ENCODE peak calls at places on chromosomes 16 and 17, in five cellular contexts. T is neural progenitor cell, Q is astrocyte, H is osteoblast, P is cardiac fibroblast. W is an unnamed sample.

GRCh38 chr17:5815396-5815795 is 231.1 kb upstream of the NLRP1 start:
- DNase-seq in T (no peak), P (no peak), H (no peak), Q (no peak), W (no peak)

GRCh38 chr17:1188812-1189211 is 9.0 kb upstream of the ABR start:
- DNase-seq in H (peak), Q (peak), P (peak), T (no peak), W (peak)

GRCh38 chr16:84827131-84827574 is 7.4 kb downstream of the CRISPLD2 start:
- DNase-seq in P (peak), T (no peak), H (peak), Q (no peak), W (no peak)

GRCh38 chr16:27321013-27321960 is 7.5 kb downstream of the IL4R start:
- DNase-seq in T (no peak), Q (peak), H (peak), P (peak), W (peak)

GRCh38 chr17:77796201-77796860 is 162.2 kb upstream of the TNRC6C start:
- DNase-seq in Q (peak), P (peak), H (peak), T (no peak), W (no peak)

GRCh38 chr16:27811881-27812280 is 251.6 kb downstream of the GSG1L start:
- DNase-seq in H (no peak), P (no peak), Q (no peak), T (no peak), W (no peak)

GRCh38 chr17:39001703-39002637 is 34.8 kb upstream of the FBXO47 start:
- DNase-seq in Q (peak), T (no peak), H (peak), P (peak), W (peak)

GRCh38 chr16:27579086-27579980 is 29.4 kb downstream of the KATNIP start:
- DNase-seq in Q (peak), P (peak), H (no peak), T (no peak), W (peak)

GRCh38 chr16:48613061-48613957 is 3.3 kb upstream of the N4BP1 start:
- DNase-seq in P (peak), Q (no peak), T (no peak), H (peak), W (peak)

GRCh38 chr17:48155889-48156670 is 48.5 kb downstream of the SNX11 start:
- DNase-seq in Q (no peak), P (no peak), H (no peak), T (peak), W (no peak)

GRCh38 chr17:59825533-59826316 is 67.0 kb downstream of the TUBD1 start:
- DNase-seq in P (peak), T (no peak), Q (peak), H (peak), W (peak)

GRCh38 chr16:58026139-58026704 is 668 bp downstream of the MMP15 start:
- DNase-seq in H (peak), T (peak), Q (peak), P (peak), W (no peak)

GRCh38 chr17:56125830-56126819 is 27.1 kb upstream of the ANKFN1 start:
- DNase-seq in T (peak), Q (peak), H (peak), P (peak), W (peak)

DNA sequence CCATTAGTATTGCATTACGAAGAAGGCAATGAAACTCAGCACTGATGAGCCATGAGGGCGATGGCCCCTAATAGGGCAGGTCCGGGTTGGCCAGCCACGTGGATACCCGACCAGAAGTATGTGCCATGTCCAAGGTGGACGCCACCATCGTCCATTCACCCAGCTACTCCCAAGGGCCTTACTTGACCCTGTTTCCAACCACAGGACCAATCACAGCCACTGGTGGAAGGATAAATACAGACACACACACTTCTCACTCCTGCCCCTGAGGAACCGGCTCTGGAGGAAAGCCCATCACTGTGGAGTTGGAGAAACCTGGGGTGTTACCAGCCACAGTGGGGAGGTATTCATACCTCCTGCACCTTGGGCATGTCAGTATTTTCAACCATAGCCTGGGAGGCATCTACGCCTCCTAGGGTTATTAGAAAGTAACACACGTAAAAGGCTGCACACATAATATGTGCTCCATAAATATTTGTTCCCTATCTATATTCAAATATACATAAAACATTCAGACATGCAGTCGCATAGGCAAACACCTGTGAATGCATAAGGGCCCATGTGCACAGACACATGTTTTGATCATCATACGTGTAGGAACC is 5.4 kb upstream of the ITGA3 start:
- DNase-seq in P (no peak), T (no peak), H (peak), Q (no peak), W (no peak)
- TF ChIP-seq CTCF in P (no peak), T (no peak), H (no peak), Q (no peak), W (peak)

GRCh38 chr16:70254965-70255286 is 3.2 kb upstream of the EXOSC6 start:
- DNase-seq in T (no peak), P (no peak), H (peak), Q (no peak), W (no peak)

GRCh38 chr16:70255584-70255983 is 3.8 kb upstream of the EXOSC6 start:
- DNase-seq in H (peak), T (no peak), P (no peak), Q (no peak), W (no peak)

GRCh38 chr16:70252355-70252988 is 732 bp upstream of the EXOSC6 start:
- DNase-seq in Q (no peak), H (peak), P (no peak), T (peak), W (no peak)

GRCh38 chr16:70253291-70254094 is 1.8 kb upstream of the EXOSC6 start:
- DNase-seq in H (peak), P (peak), Q (peak), T (peak), W (peak)

DNA sequence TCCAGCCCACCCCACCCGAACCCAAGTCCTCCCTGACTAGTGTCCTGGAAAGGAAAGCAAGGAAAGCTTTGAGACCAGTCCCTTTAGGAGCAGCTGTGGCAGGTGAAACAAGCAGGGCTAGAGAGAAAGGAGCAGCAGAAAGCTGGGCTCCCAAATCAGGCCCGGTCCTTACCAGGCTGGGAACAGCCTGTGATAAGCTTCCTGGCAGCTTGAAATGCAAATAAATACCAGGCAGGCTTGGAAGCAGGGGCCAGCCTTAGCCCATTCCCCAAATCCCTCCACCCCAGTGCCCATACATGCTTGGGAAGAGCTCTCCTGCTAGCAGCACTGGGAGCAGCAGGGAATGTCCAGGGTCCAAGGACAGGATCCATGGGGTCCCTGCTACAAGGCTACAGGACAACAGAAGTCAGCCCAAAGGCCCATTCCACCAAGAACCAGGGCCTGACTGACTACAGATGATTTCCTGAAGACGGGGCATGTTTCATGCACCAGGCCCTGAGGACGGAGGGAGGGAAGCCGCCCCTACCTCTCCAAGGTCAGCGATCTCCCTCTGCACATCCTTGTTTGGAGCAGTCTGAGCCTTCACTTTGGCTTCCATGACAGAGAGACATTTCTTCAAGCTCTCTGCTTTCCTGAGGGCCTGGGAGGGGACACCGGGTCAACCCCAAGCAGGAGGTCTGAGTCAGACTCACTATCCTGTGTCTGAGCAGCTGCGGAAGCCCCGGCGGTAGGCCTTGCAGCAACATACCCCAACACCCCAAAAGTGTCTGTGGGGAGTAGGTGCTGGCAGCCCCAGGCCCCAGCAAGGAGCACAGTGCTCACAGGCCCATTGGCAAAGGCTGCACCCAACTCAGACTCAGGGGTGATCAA is 2.6 kb upstream of the EXOSC6 start:
- DNase-seq in T (no peak), H (peak), Q (no peak), P (no peak), W (no peak)
- TF ChIP-seq CTCF in T (no peak), H (no peak), Q (no peak), P (no peak), W (peak)

GRCh38 chr16:64950262-64950661 is 171.6 kb downstream of the CDH11 start:
- DNase-seq in T (no peak), H (no peak), Q (no peak), P (no peak), W (no peak)
- TF ChIP-seq CTCF in T (peak), H (peak), Q (peak), P (peak), W (peak)

GRCh38 chr17:34076743-34077631 is 178.1 kb upstream of the CCL2 start:
- DNase-seq in T (no peak), P (no peak), H (no peak), Q (no peak), W (no peak)

GRCh38 chr17:34082404-34082803 is 172.7 kb upstream of the CCL2 start:
- DNase-seq in Q (no peak), H (no peak), P (no peak), T (no peak), W (no peak)

DNA sequence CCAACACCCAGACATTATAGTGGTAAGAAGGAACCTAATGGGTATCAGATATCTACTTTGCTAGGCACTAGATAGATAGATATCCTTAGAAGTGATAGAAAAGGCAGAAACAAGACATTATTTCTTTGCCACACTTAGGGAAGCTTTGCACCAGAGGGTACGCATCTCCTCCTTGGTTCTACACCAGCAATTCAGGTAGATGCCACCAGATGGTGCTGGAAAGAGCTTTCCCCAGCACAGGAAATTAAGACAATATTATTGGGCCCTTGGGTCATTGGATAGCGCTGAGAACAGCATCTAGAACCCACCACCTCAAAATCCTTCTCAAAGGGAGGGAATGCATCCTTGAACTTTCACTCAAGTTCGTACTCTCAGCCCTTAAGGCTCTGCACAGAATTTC is 173.8 kb upstream of the CCL2 start:
- DNase-seq in P (no peak), H (no peak), T (peak), Q (no peak), W (no peak)
- TF ChIP-seq CTCF in P (peak), H (no peak), T (peak), Q (no peak), W (no peak)

DNA sequence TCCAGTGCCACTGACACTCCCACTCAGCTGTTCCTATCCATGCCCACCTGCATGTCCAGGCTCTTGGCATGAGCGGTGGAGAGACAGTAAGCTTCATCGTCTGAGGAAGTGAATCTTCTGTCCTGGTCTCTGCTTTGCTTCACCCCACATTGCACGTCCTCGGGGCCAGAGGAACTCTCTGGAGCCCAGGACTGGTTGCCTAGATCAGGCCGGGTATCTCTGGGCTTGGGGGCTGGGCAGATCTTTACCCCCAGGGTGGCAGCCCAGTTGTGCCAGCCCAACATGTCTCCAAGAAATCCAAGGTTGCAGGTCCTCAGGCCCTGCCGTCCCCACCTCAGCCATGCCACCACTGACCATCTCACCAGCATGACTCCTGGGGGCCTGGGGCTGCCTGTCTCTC is 58.3 kb downstream of the BEAN1 start:
- DNase-seq in T (no peak), Q (no peak), P (no peak), H (peak), W (no peak)
- TF ChIP-seq CTCF in T (no peak), Q (no peak), P (no peak), H (no peak), W (no peak)

GRCh38 chr17:43994272-43995149 is 9.9 kb upstream of the NAGS start:
- DNase-seq in H (peak), T (peak), Q (no peak), P (peak), W (peak)
- TF ChIP-seq CTCF in H (peak), T (peak), Q (peak), P (peak), W (peak)

DNA sequence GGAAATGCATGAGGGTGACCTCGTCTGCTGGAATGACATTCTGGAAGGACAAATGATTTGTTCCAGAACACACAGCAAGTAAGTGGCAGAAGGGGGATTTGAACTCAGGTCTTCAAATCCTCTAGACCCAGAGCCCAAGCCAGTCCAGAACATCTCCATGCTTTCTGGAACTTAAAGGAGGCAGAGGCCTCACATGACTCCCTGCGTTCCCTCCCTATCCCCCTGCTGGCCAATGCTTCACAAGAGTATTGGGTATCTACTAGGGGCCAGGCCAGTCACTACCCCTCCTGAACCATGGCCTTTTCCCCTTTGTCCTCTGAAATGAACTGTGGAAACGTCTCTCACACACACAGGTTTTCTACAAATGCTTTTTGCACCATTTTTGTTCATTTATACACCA is 7.6 kb upstream of the BEAN1 start:
- DNase-seq in Q (no peak), P (no peak), T (peak), H (no peak), W (no peak)
- TF ChIP-seq CTCF in Q (no peak), P (no peak), T (peak), H (peak), W (peak)